ENCODE peak calls at places on chromosomes 13 and 19, in nine cellular contexts. One of them, this sample, is unnamed.

GRCh38 chr13:97491452-97491851 is 57.5 kb downstream of the RAP2A start:
- DNase-seq in ascending aorta: no peak
- DNase-seq in suprapubic skin: no peak
- DNase-seq in left ventricle myocardium inferior: no peak
- DNase-seq in colonic mucosa: no peak
- DNase-seq in fibroblast of lung: no peak
- DNase-seq in astrocyte: no peak
- DNase-seq in cardiac fibroblast: no peak
- DNase-seq in psoas muscle: no peak
- DNase-seq in this sample: no peak

GRCh38 chr19:48249502-48250014 is 6.2 kb downstream of the CARD8 start:
- DNase-seq in suprapubic skin: no peak
- DNase-seq in fibroblast of lung: no peak
- DNase-seq in cardiac fibroblast: peak; percentile 44
- DNase-seq in ascending aorta: peak; percentile 69
- DNase-seq in astrocyte: no peak
- DNase-seq in psoas muscle: peak; percentile 59
- DNase-seq in left ventricle myocardium inferior: peak; percentile 41
- DNase-seq in colonic mucosa: peak; percentile 34
- DNase-seq in this sample: peak; percentile 93

GRCh38 chr19:19142347-19142746 is 4.1 kb upstream of the TMEM161A start:
- DNase-seq in suprapubic skin: no peak
- DNase-seq in fibroblast of lung: no peak
- DNase-seq in psoas muscle: no peak
- DNase-seq in colonic mucosa: no peak
- DNase-seq in ascending aorta: no peak
- DNase-seq in cardiac fibroblast: no peak
- DNase-seq in left ventricle myocardium inferior: no peak
- DNase-seq in astrocyte: no peak
- DNase-seq in this sample: no peak

GRCh38 chr19:29694166-29694565 is 20.9 kb downstream of the C19orf12 start:
- DNase-seq in psoas muscle: peak; percentile 54
- DNase-seq in astrocyte: no peak
- DNase-seq in colonic mucosa: no peak
- DNase-seq in cardiac fibroblast: no peak
- DNase-seq in left ventricle myocardium inferior: no peak
- DNase-seq in suprapubic skin: no peak
- DNase-seq in fibroblast of lung: no peak
- DNase-seq in ascending aorta: no peak
- DNase-seq in this sample: no peak

GRCh38 chr13:19817106-19817505 is 34.4 kb upstream of the PSPC1 start:
- DNase-seq in left ventricle myocardium inferior: no peak
- DNase-seq in psoas muscle: no peak
- DNase-seq in astrocyte: no peak
- DNase-seq in colonic mucosa: no peak
- DNase-seq in ascending aorta: no peak
- DNase-seq in suprapubic skin: no peak
- DNase-seq in fibroblast of lung: no peak
- DNase-seq in cardiac fibroblast: no peak
- DNase-seq in this sample: no peak

GRCh38 chr19:55232986-55233385 is 4.4 kb upstream of the TMEM86B start:
- DNase-seq in astrocyte: no peak
- DNase-seq in psoas muscle: no peak
- DNase-seq in suprapubic skin: no peak
- DNase-seq in ascending aorta: no peak
- DNase-seq in left ventricle myocardium inferior: no peak
- DNase-seq in fibroblast of lung: no peak
- DNase-seq in colonic mucosa: no peak
- DNase-seq in cardiac fibroblast: no peak
- DNase-seq in this sample: no peak

GRCh38 chr19:4115050-4115817 is 8.7 kb downstream of the MAP2K2 start:
- DNase-seq in astrocyte: no peak
- DNase-seq in cardiac fibroblast: no peak
- DNase-seq in ascending aorta: no peak
- DNase-seq in suprapubic skin: no peak
- DNase-seq in colonic mucosa: no peak
- DNase-seq in psoas muscle: no peak
- DNase-seq in left ventricle myocardium inferior: peak; percentile 46
- DNase-seq in fibroblast of lung: no peak
- DNase-seq in this sample: peak; percentile 91

GRCh38 chr13:98285852-98286594 is 109.0 kb upstream of the RNF113B start:
- DNase-seq in fibroblast of lung: no peak
- DNase-seq in ascending aorta: no peak
- DNase-seq in colonic mucosa: no peak
- DNase-seq in psoas muscle: no peak
- DNase-seq in astrocyte: no peak
- DNase-seq in cardiac fibroblast: no peak
- DNase-seq in left ventricle myocardium inferior: no peak
- DNase-seq in suprapubic skin: no peak
- DNase-seq in this sample: no peak

GRCh38 chr19:37817180-37817911 is 38.0 kb upstream of the ZNF573 start:
- DNase-seq in colonic mucosa: peak; percentile 79
- DNase-seq in cardiac fibroblast: peak; percentile 27
- DNase-seq in ascending aorta: peak; percentile 73
- DNase-seq in astrocyte: peak; percentile 27
- DNase-seq in left ventricle myocardium inferior: peak; percentile 86
- DNase-seq in fibroblast of lung: peak; percentile 58
- DNase-seq in psoas muscle: peak; percentile 82
- DNase-seq in suprapubic skin: peak; percentile 74
- DNase-seq in this sample: no peak

GRCh38 chr13:86402500-86402899 is 603.3 kb upstream of the SLITRK6 start:
- DNase-seq in psoas muscle: no peak
- DNase-seq in left ventricle myocardium inferior: no peak
- DNase-seq in cardiac fibroblast: no peak
- DNase-seq in fibroblast of lung: no peak
- DNase-seq in suprapubic skin: no peak
- DNase-seq in ascending aorta: no peak
- DNase-seq in astrocyte: no peak
- DNase-seq in colonic mucosa: no peak
- DNase-seq in this sample: no peak

GRCh38 chr13:94435604-94436226 is 43.8 kb downstream of the DCT start:
- DNase-seq in suprapubic skin: no peak
- DNase-seq in ascending aorta: no peak
- DNase-seq in astrocyte: peak; percentile 33
- DNase-seq in fibroblast of lung: peak; percentile 80
- DNase-seq in cardiac fibroblast: peak; percentile 72
- DNase-seq in left ventricle myocardium inferior: no peak
- DNase-seq in colonic mucosa: no peak
- DNase-seq in psoas muscle: no peak
- DNase-seq in this sample: peak; percentile 49

GRCh38 chr13:51862965-51863364 is 1.2 kb downstream of the CCDC70 start:
- DNase-seq in ascending aorta: no peak
- DNase-seq in fibroblast of lung: no peak
- DNase-seq in left ventricle myocardium inferior: no peak
- DNase-seq in suprapubic skin: no peak
- DNase-seq in cardiac fibroblast: no peak
- DNase-seq in astrocyte: no peak
- DNase-seq in colonic mucosa: no peak
- DNase-seq in psoas muscle: no peak
- DNase-seq in this sample: no peak

GRCh38 chr13:51856998-51857397 is 4.8 kb upstream of the CCDC70 start:
- DNase-seq in psoas muscle: no peak
- DNase-seq in cardiac fibroblast: no peak
- DNase-seq in ascending aorta: no peak
- DNase-seq in colonic mucosa: no peak
- DNase-seq in astrocyte: no peak
- DNase-seq in fibroblast of lung: no peak
- DNase-seq in suprapubic skin: no peak
- DNase-seq in left ventricle myocardium inferior: no peak
- DNase-seq in this sample: no peak

GRCh38 chr13:51858433-51859247 is 3.1 kb upstream of the CCDC70 start:
- DNase-seq in left ventricle myocardium inferior: no peak
- DNase-seq in psoas muscle: no peak
- DNase-seq in ascending aorta: no peak
- DNase-seq in astrocyte: no peak
- DNase-seq in suprapubic skin: no peak
- DNase-seq in colonic mucosa: no peak
- DNase-seq in cardiac fibroblast: no peak
- DNase-seq in fibroblast of lung: no peak
- DNase-seq in this sample: no peak

GRCh38 chr13:51865838-51866237 is 4.1 kb downstream of the CCDC70 start:
- DNase-seq in left ventricle myocardium inferior: no peak
- DNase-seq in colonic mucosa: no peak
- DNase-seq in suprapubic skin: no peak
- DNase-seq in astrocyte: no peak
- DNase-seq in cardiac fibroblast: no peak
- DNase-seq in psoas muscle: no peak
- DNase-seq in ascending aorta: no peak
- DNase-seq in fibroblast of lung: no peak
- DNase-seq in this sample: no peak

DNA sequence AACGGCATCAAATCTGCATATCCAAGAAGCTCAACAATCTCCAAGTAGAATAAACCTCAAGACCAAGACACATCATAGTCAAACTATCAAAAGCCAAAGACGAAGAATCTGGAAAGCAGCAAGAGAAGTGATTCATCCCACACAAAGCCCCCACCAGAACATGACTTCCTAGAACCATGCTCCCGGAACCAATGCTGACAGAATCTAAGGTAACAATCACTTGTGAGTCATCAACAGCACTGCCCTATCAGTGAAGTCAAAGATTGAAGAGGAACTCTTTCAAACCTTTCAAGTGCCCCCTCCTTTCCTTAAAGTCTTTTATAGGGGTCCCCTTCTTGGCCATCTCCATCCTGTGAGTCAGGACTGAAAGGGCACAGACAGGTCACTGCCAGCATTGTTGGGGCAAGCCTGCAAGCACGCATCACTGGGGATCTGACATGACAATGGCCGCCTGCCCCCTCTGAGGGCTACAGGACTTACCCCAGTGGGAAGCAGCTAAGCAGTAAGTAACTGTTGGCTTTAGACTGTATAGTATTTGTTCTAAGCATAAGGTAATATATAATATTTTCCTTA is at the start of gene CCDC70:
- DNase-seq in cardiac fibroblast: no peak
- DNase-seq in psoas muscle: no peak
- DNase-seq in ascending aorta: no peak
- DNase-seq in left ventricle myocardium inferior: no peak
- DNase-seq in fibroblast of lung: peak; percentile 8
- DNase-seq in suprapubic skin: no peak
- DNase-seq in astrocyte: peak; percentile 59
- DNase-seq in colonic mucosa: no peak
- DNase-seq in this sample: no peak
- TF ChIP-seq CTCF in cardiac fibroblast: no peak
- TF ChIP-seq CTCF in psoas muscle: no peak
- TF ChIP-seq CTCF in ascending aorta: no peak
- TF ChIP-seq CTCF in left ventricle myocardium inferior: no peak
- TF ChIP-seq CTCF in fibroblast of lung: no peak
- TF ChIP-seq CTCF in suprapubic skin: no peak
- TF ChIP-seq CTCF in astrocyte: no peak
- TF ChIP-seq CTCF in colonic mucosa: no peak
- TF ChIP-seq CTCF in this sample: no peak

DNA sequence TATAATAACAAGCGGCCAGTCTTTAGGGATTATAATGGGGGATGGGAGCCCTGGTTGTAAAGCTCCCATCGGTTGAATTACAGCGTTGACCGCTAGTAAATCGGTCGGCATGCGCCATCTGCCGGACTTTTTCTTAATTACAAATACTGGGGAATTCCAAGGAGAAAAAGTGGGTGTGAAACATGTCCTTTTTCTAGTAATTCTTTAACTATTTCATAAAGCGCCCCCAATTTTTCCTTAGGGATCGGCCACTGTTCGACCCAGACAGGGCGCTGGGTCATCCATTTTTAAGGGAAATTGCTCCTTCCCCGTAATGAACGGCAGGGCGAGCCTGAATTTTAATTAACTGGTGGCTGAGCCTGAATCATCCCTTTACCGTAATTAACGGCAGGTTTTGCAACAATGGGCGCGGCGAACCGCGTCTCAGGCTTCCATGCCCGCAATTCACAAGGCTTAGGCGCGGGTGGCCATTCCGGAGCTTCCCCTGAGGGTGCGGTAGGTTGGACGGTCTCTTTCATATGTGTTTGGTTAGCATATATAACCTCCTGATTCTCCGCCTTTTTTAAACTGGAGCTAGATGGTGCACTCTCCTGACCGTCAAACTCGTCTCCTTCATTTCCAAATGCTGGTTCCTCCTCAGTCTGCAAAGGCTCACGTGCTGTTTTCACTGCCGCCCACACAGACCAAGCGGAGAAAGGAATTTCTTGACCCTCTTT is 30.2 kb upstream of the EVI5L start:
- DNase-seq in psoas muscle: no peak
- DNase-seq in cardiac fibroblast: peak; percentile 76
- DNase-seq in fibroblast of lung: peak; percentile 82
- DNase-seq in astrocyte: peak; percentile 35
- DNase-seq in colonic mucosa: peak; percentile 81
- DNase-seq in left ventricle myocardium inferior: peak; percentile 52
- DNase-seq in ascending aorta: peak; percentile 69
- DNase-seq in suprapubic skin: peak; percentile 75
- DNase-seq in this sample: peak; percentile 82
- H3K4me3 ChIP-seq in psoas muscle: peak overlapping the region; percentile 28
- H3K4me3 ChIP-seq in cardiac fibroblast: peak overlapping the region; percentile 32
- H3K4me3 ChIP-seq in fibroblast of lung: peak overlapping the region; percentile 47
- H3K4me3 ChIP-seq in astrocyte: no peak overlapping the region
- H3K4me3 ChIP-seq in colonic mucosa: no peak overlapping the region
- H3K4me3 ChIP-seq in left ventricle myocardium inferior: peak overlapping the region; percentile 30
- H3K4me3 ChIP-seq in ascending aorta: no peak overlapping the region
- H3K4me3 ChIP-seq in suprapubic skin: peak overlapping the region; percentile 26
- H3K4me3 ChIP-seq in this sample: peak overlapping the region; percentile 60

DNA sequence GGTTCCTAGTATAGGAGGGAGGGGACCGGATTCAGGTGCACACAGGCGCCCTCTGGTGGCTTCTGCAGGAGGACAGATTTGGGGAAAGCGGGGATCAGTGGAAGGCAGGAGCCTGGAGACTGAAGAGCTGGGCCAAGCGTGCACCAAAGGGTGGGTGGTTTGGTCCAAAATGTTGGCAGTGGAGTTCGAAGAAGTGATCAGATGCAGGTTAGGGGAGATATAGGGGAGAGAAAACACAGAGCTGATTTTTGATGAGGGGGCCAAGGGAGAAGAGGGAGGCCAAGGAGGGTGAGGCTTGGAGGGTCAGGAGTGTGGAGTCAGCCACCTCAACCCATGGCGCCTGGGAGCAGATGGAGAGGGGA is 6.8 kb upstream of the CARM1 start:
- DNase-seq in suprapubic skin: peak; percentile 91
- DNase-seq in astrocyte: peak; percentile 32
- DNase-seq in psoas muscle: peak; percentile 92
- DNase-seq in cardiac fibroblast: peak; percentile 83
- DNase-seq in ascending aorta: peak; percentile 89
- DNase-seq in fibroblast of lung: peak; percentile 79
- DNase-seq in colonic mucosa: peak; percentile 92
- DNase-seq in left ventricle myocardium inferior: peak; percentile 85
- DNase-seq in this sample: peak; percentile 87
- TF ChIP-seq CTCF in suprapubic skin: peak; percentile 92
- TF ChIP-seq CTCF in astrocyte: peak; percentile 85
- TF ChIP-seq CTCF in psoas muscle: peak; percentile 84
- TF ChIP-seq CTCF in cardiac fibroblast: peak; percentile 88
- TF ChIP-seq CTCF in ascending aorta: peak; percentile 92
- TF ChIP-seq CTCF in fibroblast of lung: peak; percentile 97
- TF ChIP-seq CTCF in colonic mucosa: peak; percentile 87
- TF ChIP-seq CTCF in left ventricle myocardium inferior: peak; percentile 92
- TF ChIP-seq CTCF in this sample: peak; percentile 94

DNA sequence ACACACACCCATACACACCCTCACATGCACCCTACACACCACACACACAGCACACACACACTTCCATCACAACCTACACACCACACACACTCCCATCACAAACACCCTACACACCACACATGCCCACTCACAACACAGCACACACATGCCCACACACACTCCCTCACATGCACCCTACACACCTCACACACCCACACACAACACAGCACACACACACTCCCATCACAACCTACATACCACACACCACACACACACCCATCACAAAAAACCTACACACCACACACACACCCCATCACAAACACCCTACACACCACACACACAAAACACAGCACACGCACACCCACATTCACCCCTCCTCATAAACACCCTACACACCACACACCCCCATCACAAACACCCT is 15.1 kb downstream of the PEPD start:
- DNase-seq in ascending aorta: no peak
- DNase-seq in psoas muscle: peak; percentile 9
- DNase-seq in cardiac fibroblast: no peak
- DNase-seq in astrocyte: no peak
- DNase-seq in left ventricle myocardium inferior: no peak
- DNase-seq in suprapubic skin: no peak
- DNase-seq in colonic mucosa: no peak
- DNase-seq in fibroblast of lung: no peak
- DNase-seq in this sample: no peak
- H3K4me3 ChIP-seq in ascending aorta: no peak overlapping the region
- H3K4me3 ChIP-seq in psoas muscle: no peak overlapping the region
- H3K4me3 ChIP-seq in cardiac fibroblast: no peak overlapping the region
- H3K4me3 ChIP-seq in astrocyte: no peak overlapping the region
- H3K4me3 ChIP-seq in left ventricle myocardium inferior: no peak overlapping the region
- H3K4me3 ChIP-seq in suprapubic skin: no peak overlapping the region
- H3K4me3 ChIP-seq in colonic mucosa: no peak overlapping the region
- H3K4me3 ChIP-seq in fibroblast of lung: no peak overlapping the region
- H3K4me3 ChIP-seq in this sample: no peak overlapping the region